ENCODE peak calls at places on chromosomes 6 and 20, in five cellular contexts. One of them, this sample, is unnamed.

GRCh38 chr20:46129955-46130481 is 11.9 kb downstream of the CD40 start:
- DNase-seq in AG09309: no peak
- DNase-seq in GM13976: peak; percentile 48
- DNase-seq in fibroblast of pulmonary artery: no peak
- DNase-seq in Calu3: no peak
- DNase-seq in this sample: no peak

GRCh38 chr6:21220271-21220987 is 373.1 kb upstream of the SOX4 start:
- DNase-seq in Calu3: peak; percentile 61
- DNase-seq in GM13976: no peak
- DNase-seq in fibroblast of pulmonary artery: no peak
- DNase-seq in AG09309: no peak
- DNase-seq in this sample: no peak

GRCh38 chr20:55365745-55366144 is 639.6 kb downstream of the CBLN4 start:
- DNase-seq in GM13976: no peak
- DNase-seq in fibroblast of pulmonary artery: no peak
- DNase-seq in AG09309: no peak
- DNase-seq in Calu3: no peak
- DNase-seq in this sample: no peak

GRCh38 chr20:9119776-9120175 is 50.9 kb downstream of the PLCB4 start:
- DNase-seq in AG09309: no peak
- DNase-seq in Calu3: no peak
- DNase-seq in GM13976: no peak
- DNase-seq in fibroblast of pulmonary artery: no peak
- DNase-seq in this sample: no peak

GRCh38 chr6:12479885-12480284 is 189.7 kb downstream of the EDN1 start:
- DNase-seq in AG09309: no peak
- DNase-seq in fibroblast of pulmonary artery: peak; percentile 21
- DNase-seq in GM13976: no peak
- DNase-seq in Calu3: no peak
- DNase-seq in this sample: no peak

GRCh38 chr20:37490670-37491350 is 30.2 kb upstream of the NNAT start:
- DNase-seq in AG09309: no peak
- DNase-seq in fibroblast of pulmonary artery: no peak
- DNase-seq in Calu3: no peak
- DNase-seq in GM13976: no peak
- DNase-seq in this sample: no peak

GRCh38 chr6:41061196-41061726 is 8.3 kb downstream of the APOBEC2 start:
- DNase-seq in Calu3: no peak
- DNase-seq in AG09309: no peak
- DNase-seq in fibroblast of pulmonary artery: no peak
- DNase-seq in GM13976: no peak
- DNase-seq in this sample: no peak

GRCh38 chr20:52540489-52540888 is 348.9 kb upstream of the ZFP64 start:
- DNase-seq in Calu3: no peak
- DNase-seq in fibroblast of pulmonary artery: no peak
- DNase-seq in GM13976: no peak
- DNase-seq in AG09309: no peak
- DNase-seq in this sample: no peak

GRCh38 chr20:8305449-8305978 is 173.4 kb downstream of the PLCB1 start:
- DNase-seq in GM13976: peak; percentile 34
- DNase-seq in AG09309: no peak
- DNase-seq in Calu3: peak; percentile 47
- DNase-seq in fibroblast of pulmonary artery: peak; percentile 45
- DNase-seq in this sample: peak; percentile 36

GRCh38 chr20:39004508-39004907 is 42.4 kb downstream of the DHX35 start:
- DNase-seq in Calu3: peak; percentile 87
- DNase-seq in fibroblast of pulmonary artery: no peak
- DNase-seq in GM13976: no peak
- DNase-seq in AG09309: no peak
- DNase-seq in this sample: no peak

GRCh38 chr6:117674503-117674902 is 766 bp upstream of the NUS1 start:
- DNase-seq in GM13976: no peak
- DNase-seq in Calu3: no peak
- DNase-seq in fibroblast of pulmonary artery: no peak
- DNase-seq in AG09309: no peak
- DNase-seq in this sample: no peak

GRCh38 chr6:79167931-79168694 is 66.4 kb downstream of the HMGN3 start:
- DNase-seq in fibroblast of pulmonary artery: peak; percentile 13
- DNase-seq in AG09309: no peak
- DNase-seq in Calu3: no peak
- DNase-seq in GM13976: no peak
- DNase-seq in this sample: no peak

GRCh38 chr6:143271024-143271423 is 179.5 kb downstream of the ADAT2 start:
- DNase-seq in GM13976: no peak
- DNase-seq in fibroblast of pulmonary artery: peak; percentile 77
- DNase-seq in AG09309: peak; percentile 62
- DNase-seq in Calu3: no peak
- DNase-seq in this sample: no peak

GRCh38 chr20:54179946-54180345 is 6.2 kb upstream of the CYP24A1 start:
- DNase-seq in Calu3: no peak
- DNase-seq in fibroblast of pulmonary artery: no peak
- DNase-seq in AG09309: no peak
- DNase-seq in GM13976: no peak
- DNase-seq in this sample: no peak

GRCh38 chr6:163415176-163415619 is 680 bp downstream of the QKI start:
- DNase-seq in GM13976: peak; percentile 27
- DNase-seq in fibroblast of pulmonary artery: no peak
- DNase-seq in Calu3: no peak
- DNase-seq in AG09309: no peak
- DNase-seq in this sample: peak; percentile 65

GRCh38 chr6:39003072-39003471 is 45.5 kb upstream of the GLP1R start:
- DNase-seq in GM13976: no peak
- DNase-seq in Calu3: peak; percentile 52
- DNase-seq in AG09309: no peak
- DNase-seq in fibroblast of pulmonary artery: no peak
- DNase-seq in this sample: no peak
- TF ChIP-seq CTCF in GM13976: no peak
- TF ChIP-seq CTCF in Calu3: peak; percentile 37
- TF ChIP-seq CTCF in AG09309: peak; percentile 7
- TF ChIP-seq CTCF in fibroblast of pulmonary artery: peak; percentile 29
- TF ChIP-seq CTCF in this sample: peak; percentile 27

DNA sequence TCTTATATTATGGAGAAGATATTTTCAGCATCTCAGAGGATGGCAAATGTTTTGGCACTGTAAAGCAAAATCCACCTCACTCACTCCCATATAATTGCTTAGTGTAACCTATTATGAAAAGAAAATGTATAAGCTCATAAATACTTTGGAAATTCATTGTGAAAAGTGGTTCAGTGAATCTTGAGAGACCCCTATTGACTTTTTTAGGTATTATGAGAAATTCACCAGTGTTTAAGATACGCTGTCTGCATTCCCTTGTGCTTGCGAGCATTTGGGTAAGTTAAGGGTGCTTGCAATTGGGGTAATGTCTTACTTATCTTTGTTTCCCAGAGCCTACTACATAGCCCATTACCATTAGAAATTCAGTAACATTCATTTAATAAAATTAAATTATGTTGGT is 66.3 kb upstream of the BMP5 start:
- DNase-seq in Calu3: no peak
- DNase-seq in GM13976: no peak
- DNase-seq in fibroblast of pulmonary artery: peak; percentile 33
- DNase-seq in AG09309: no peak
- DNase-seq in this sample: no peak
- TF ChIP-seq CTCF in Calu3: peak; percentile 25
- TF ChIP-seq CTCF in GM13976: no peak
- TF ChIP-seq CTCF in fibroblast of pulmonary artery: peak; percentile 29
- TF ChIP-seq CTCF in AG09309: peak; percentile 32
- TF ChIP-seq CTCF in this sample: no peak

GRCh38 chr6:31114970-31115849 is 610 bp downstream of the PSORS1C1 start:
- DNase-seq in Calu3: peak; percentile 73
- DNase-seq in GM13976: no peak
- DNase-seq in fibroblast of pulmonary artery: peak; percentile 60
- DNase-seq in AG09309: no peak
- DNase-seq in this sample: no peak

GRCh38 chr6:31115941-31116560 is 1.5 kb downstream of the PSORS1C1 start:
- DNase-seq in GM13976: no peak
- DNase-seq in AG09309: no peak
- DNase-seq in Calu3: no peak
- DNase-seq in fibroblast of pulmonary artery: no peak
- DNase-seq in this sample: no peak

GRCh38 chr6:31112478-31112877 is at the start of gene C6orf15:
- DNase-seq in fibroblast of pulmonary artery: no peak
- DNase-seq in GM13976: peak; percentile 9
- DNase-seq in AG09309: no peak
- DNase-seq in Calu3: no peak
- DNase-seq in this sample: no peak

GRCh38 chr6:31114540-31114876 is at the start of gene PSORS1C1:
- DNase-seq in AG09309: peak; percentile 82
- DNase-seq in fibroblast of pulmonary artery: peak; percentile 92
- DNase-seq in GM13976: peak; percentile 6
- DNase-seq in Calu3: peak; percentile 90
- DNase-seq in this sample: no peak

GRCh38 chr6:31113861-31114539 is 600 bp upstream of the PSORS1C1 start:
- DNase-seq in Calu3: no peak
- DNase-seq in AG09309: peak; percentile 88
- DNase-seq in fibroblast of pulmonary artery: peak; percentile 37
- DNase-seq in GM13976: peak; percentile 3
- DNase-seq in this sample: no peak
- TF ChIP-seq CTCF in Calu3: no peak
- TF ChIP-seq CTCF in AG09309: peak; percentile 27
- TF ChIP-seq CTCF in fibroblast of pulmonary artery: no peak
- TF ChIP-seq CTCF in GM13976: no peak
- TF ChIP-seq CTCF in this sample: no peak

DNA sequence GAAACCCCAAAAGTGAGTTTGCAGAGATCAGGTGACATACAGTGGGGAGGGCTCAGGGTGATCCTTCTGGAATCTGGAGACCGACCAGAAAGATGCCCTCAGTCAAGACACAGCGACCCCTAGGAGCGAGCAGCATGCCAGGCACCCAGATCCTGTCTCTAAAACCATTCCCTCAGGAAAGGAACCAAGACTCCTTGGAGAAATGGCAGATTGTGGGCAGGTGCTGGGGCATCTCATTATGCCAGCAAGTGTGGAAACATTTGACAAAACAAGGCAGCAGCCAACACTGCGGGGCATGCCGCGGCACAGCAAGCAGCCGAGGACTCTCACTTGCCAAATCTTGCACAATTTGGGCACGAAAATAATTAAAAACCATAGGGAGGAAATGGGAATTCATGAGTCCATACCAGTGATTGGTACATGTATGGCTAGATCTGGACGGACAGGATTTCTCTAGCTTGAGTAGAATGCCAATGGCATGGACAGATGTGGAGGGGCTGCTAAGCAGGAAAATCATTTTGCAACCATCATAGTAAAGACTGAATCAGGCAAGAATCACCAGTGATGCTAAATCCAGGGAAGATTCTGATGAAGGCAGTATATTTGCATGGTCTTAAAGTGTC is 76.9 kb downstream of the GINS1 start:
- DNase-seq in fibroblast of pulmonary artery: no peak
- DNase-seq in AG09309: no peak
- DNase-seq in GM13976: no peak
- DNase-seq in Calu3: no peak
- DNase-seq in this sample: no peak
- TF ChIP-seq CTCF in fibroblast of pulmonary artery: no peak
- TF ChIP-seq CTCF in AG09309: no peak
- TF ChIP-seq CTCF in GM13976: no peak
- TF ChIP-seq CTCF in Calu3: no peak
- TF ChIP-seq CTCF in this sample: no peak

GRCh38 chr20:14197097-14197496 is 140.3 kb downstream of the FLRT3 start:
- DNase-seq in GM13976: no peak
- DNase-seq in AG09309: peak; percentile 1
- DNase-seq in fibroblast of pulmonary artery: peak; percentile 42
- DNase-seq in Calu3: no peak
- DNase-seq in this sample: no peak
- TF ChIP-seq CTCF in GM13976: no peak
- TF ChIP-seq CTCF in AG09309: no peak
- TF ChIP-seq CTCF in fibroblast of pulmonary artery: no peak
- TF ChIP-seq CTCF in Calu3: no peak
- TF ChIP-seq CTCF in this sample: no peak

DNA sequence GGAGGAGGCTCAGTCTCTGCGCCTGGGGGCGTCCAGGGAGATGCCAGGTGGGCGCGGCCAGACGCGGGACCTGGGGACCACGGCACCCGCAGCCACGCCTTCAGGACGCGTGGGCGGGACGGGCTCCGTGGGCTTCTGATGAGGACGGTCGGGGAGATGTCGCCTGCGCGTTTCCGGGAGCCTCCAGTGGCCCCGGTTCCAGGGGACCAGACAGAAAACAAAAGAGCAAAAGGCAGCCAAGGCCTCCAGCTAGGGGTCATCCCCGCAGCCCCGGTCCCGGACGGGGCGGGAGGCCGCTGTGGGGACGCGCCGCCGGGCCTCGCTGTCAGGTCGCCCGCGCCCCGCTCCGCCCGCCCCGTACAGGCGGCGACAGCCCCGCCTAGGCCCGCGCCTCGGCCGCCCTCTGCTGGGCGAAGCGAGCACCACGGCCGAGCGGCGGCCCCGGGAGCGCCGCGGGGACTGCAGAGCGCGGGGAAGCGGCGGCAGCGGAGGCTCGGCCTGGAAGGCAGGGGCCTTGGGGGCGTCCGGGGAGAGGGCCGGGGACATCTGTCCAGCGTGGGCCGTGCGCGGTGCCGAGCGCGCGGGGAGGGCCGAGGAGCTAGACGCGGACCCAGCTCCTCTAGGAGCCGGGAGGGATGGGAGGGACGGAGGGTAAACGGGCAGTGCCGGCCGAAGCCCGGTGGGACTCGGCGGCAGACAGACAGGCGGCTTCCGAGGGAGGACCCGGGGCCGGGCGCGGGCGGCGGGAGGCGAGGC is 48.7 kb downstream of the TMEM242 start:
- DNase-seq in AG09309: no peak
- DNase-seq in fibroblast of pulmonary artery: peak; percentile 65
- DNase-seq in GM13976: peak; percentile 97
- DNase-seq in Calu3: peak; percentile 81
- DNase-seq in this sample: peak; percentile 97
- TF ChIP-seq CTCF in AG09309: peak; percentile 46
- TF ChIP-seq CTCF in fibroblast of pulmonary artery: peak; percentile 10
- TF ChIP-seq CTCF in GM13976: peak; percentile 96
- TF ChIP-seq CTCF in Calu3: peak; percentile 75
- TF ChIP-seq CTCF in this sample: peak; percentile 97

GRCh38 chr20:3846740-3847418 is at the start of gene MAVS:
- DNase-seq in fibroblast of pulmonary artery: peak; percentile 74
- DNase-seq in Calu3: peak; percentile 83
- DNase-seq in AG09309: no peak
- DNase-seq in GM13976: peak; percentile 97
- DNase-seq in this sample: peak; percentile 96
- TF ChIP-seq CTCF in fibroblast of pulmonary artery: no peak
- TF ChIP-seq CTCF in Calu3: no peak
- TF ChIP-seq CTCF in AG09309: no peak
- TF ChIP-seq CTCF in GM13976: no peak
- TF ChIP-seq CTCF in this sample: peak; percentile 18

GRCh38 chr6:15148356-15149058 is 97.4 kb upstream of the JARID2 start:
- DNase-seq in fibroblast of pulmonary artery: peak; percentile 16
- DNase-seq in GM13976: no peak
- DNase-seq in AG09309: peak; percentile 43
- DNase-seq in Calu3: peak; percentile 6
- DNase-seq in this sample: no peak
- TF ChIP-seq CTCF in fibroblast of pulmonary artery: no peak
- TF ChIP-seq CTCF in GM13976: no peak
- TF ChIP-seq CTCF in AG09309: peak; percentile 8
- TF ChIP-seq CTCF in Calu3: no peak
- TF ChIP-seq CTCF in this sample: no peak

This sample was measured in GM13977.